ENCODE peak calls at places on chromosomes 11 and 22, in six cellular contexts. P is HCT116; M is skeletal muscle cell; W is NCI-H524; Y is CD8-positive, alpha-beta T cell; C is endothelial cell. U is an unnamed sample.

GRCh38 chr22:41271787-41272186 is 14.2 kb downstream of the RANGAP1 start:
- DNase-seq in Y (no peak), M (no peak), W (no peak), C (no peak), P (no peak), U (no peak)

GRCh38 chr11:89736566-89736965 is 26.5 kb downstream of the TRIM77 start:
- DNase-seq in W (no peak), P (no peak), Y (no peak), M (no peak), C (no peak), U (no peak)

GRCh38 chr11:69014936-69015549 is 2.0 kb upstream of the MRGPRF start:
- DNase-seq in C (no peak), M (no peak), P (no peak), Y (no peak), W (no peak), U (no peak)

GRCh38 chr22:44340271-44341239 is 27.8 kb upstream of the SHISAL1 start:
- DNase-seq in C (no peak), Y (no peak), W (peak), M (no peak), P (no peak), U (no peak)

GRCh38 chr11:8006349-8006977 is 19.3 kb downstream of the EIF3F start:
- DNase-seq in C (peak), M (no peak), P (peak), W (peak), Y (peak), U (peak)

GRCh38 chr11:16000065-16000464 is 356.3 kb downstream of the SOX6 start:
- DNase-seq in W (no peak), P (no peak), C (no peak), Y (no peak), M (peak), U (no peak)

GRCh38 chr22:44026630-44027511 is 2.8 kb downstream of the PARVB start:
- DNase-seq in W (no peak), C (peak), P (no peak), Y (peak), M (peak), U (peak)

GRCh38 chr22:41262250-41262765 is 21.6 kb upstream of the CHADL start:
- DNase-seq in Y (no peak), C (no peak), P (no peak), W (no peak), M (no peak), U (no peak)

GRCh38 chr11:132087148-132087547 is 716.7 kb downstream of the NTM start:
- DNase-seq in M (no peak), P (no peak), C (no peak), Y (no peak), W (no peak), U (no peak)

GRCh38 chr22:35352214-35353111 is 28.4 kb upstream of the HMOX1 start:
- DNase-seq in C (peak), P (no peak), Y (peak), W (peak), M (no peak), U (peak)

GRCh38 chr22:40240671-40241070 is 62.9 kb downstream of the TNRC6B start:
- DNase-seq in C (no peak), P (no peak), W (no peak), M (no peak), Y (peak), U (no peak)

GRCh38 chr22:47030143-47030641 is 267.7 kb downstream of the TBC1D22A start:
- DNase-seq in Y (no peak), M (no peak), P (no peak), W (no peak), C (no peak), U (no peak)

GRCh38 chr11:77244277-77245014 is 57.0 kb downstream of the GDPD4 start:
- DNase-seq in C (no peak), P (no peak), M (peak), Y (no peak), W (no peak), U (no peak)

GRCh38 chr11:108906329-108906728 is 241.5 kb downstream of the DDX10 start:
- DNase-seq in Y (no peak), M (peak), P (no peak), W (no peak), C (no peak), U (no peak)

GRCh38 chr11:77999446-77999845 is 5.0 kb upstream of the INTS4 start:
- DNase-seq in W (no peak), M (no peak), Y (no peak), C (no peak), P (no peak), U (no peak)

GRCh38 chr11:116360542-116360941 is 412.2 kb downstream of the BUD13 start:
- DNase-seq in M (no peak), W (no peak), P (no peak), Y (no peak), C (no peak), U (no peak)

GRCh38 chr11:64854534-64855502 is 10.4 kb upstream of the CDC42BPG start:
- DNase-seq in M (peak), P (peak), Y (peak), C (no peak), W (no peak), U (peak)

GRCh38 chr11:111918390-111919256 is at the start of gene C11orf52:
- DNase-seq in M (no peak), C (peak), Y (no peak), P (peak), W (peak), U (peak)

GRCh38 chr11:69638941-69639681 is 1.8 kb upstream of the CCND1 start:
- DNase-seq in P (peak), M (peak), Y (no peak), W (peak), C (peak), U (peak)

GRCh38 chr11:19576054-19576453 is 136.6 kb upstream of the NAV2 start:
- DNase-seq in Y (no peak), W (no peak), P (no peak), M (no peak), C (no peak), U (peak)

GRCh38 chr11:132106336-132106982 is 736.0 kb downstream of the NTM start:
- DNase-seq in M (no peak), Y (no peak), C (no peak), W (peak), P (no peak), U (no peak)

GRCh38 chr11:126282361-126282741 is 542 bp upstream of the TIRAP start:
- DNase-seq in W (peak), C (peak), M (no peak), Y (peak), P (no peak), U (peak)

GRCh38 chr11:16280256-16280682 is 76.1 kb downstream of the SOX6 start:
- DNase-seq in Y (no peak), P (no peak), M (no peak), C (no peak), W (peak), U (peak)

GRCh38 chr22:38707346-38707745 is 1.6 kb downstream of the GTPBP1 start:
- DNase-seq in C (no peak), W (no peak), P (no peak), Y (no peak), M (no peak), U (no peak)

GRCh38 chr22:33785283-33785991 is 134.8 kb downstream of the LARGE1 start:
- DNase-seq in M (peak), P (no peak), Y (no peak), W (no peak), C (no peak), U (no peak)

GRCh38 chr11:78336877-78337553 is 80.6 kb downstream of the GAB2 start:
- DNase-seq in Y (no peak), M (no peak), C (no peak), P (no peak), W (no peak), U (no peak)

GRCh38 chr11:68550485-68550817 is 89.9 kb downstream of the PPP6R3 start:
- DNase-seq in W (no peak), Y (no peak), C (no peak), M (no peak), P (no peak), U (no peak)

GRCh38 chr11:103532133-103532788 is 423.0 kb downstream of the DYNC2H1 start:
- DNase-seq in P (no peak), W (no peak), M (peak), C (no peak), Y (no peak), U (no peak)

GRCh38 chr11:69391192-69392103 is 90.0 kb upstream of the LINC01488 start:
- DNase-seq in M (no peak), W (no peak), C (no peak), Y (no peak), P (no peak), U (peak)

GRCh38 chr11:110433393-110434333 is 3.9 kb downstream of the FDX1 start:
- DNase-seq in W (no peak), P (no peak), C (no peak), M (no peak), Y (no peak), U (no peak)

GRCh38 chr22:29765905-29766631 is 739 bp downstream of the ZMAT5 start:
- DNase-seq in Y (peak), C (peak), P (no peak), W (no peak), M (no peak), U (no peak)